ENCODE peak calls at places on chromosomes 12 and 14, in ten cellular contexts. C is A549; J is heart right ventricle; V is AG04450; M is sigmoid colon; U is transverse colon; W is tibial artery; K is CD8-positive, alpha-beta T cell; H is right lobe of liver; A is CD4-positive, alpha-beta T cell. S is an unnamed sample.

GRCh38 chr14:99389171-99389826 is 91.4 kb downstream of the SETD3 start:
- DNase-seq in W (no peak), C (peak; percentile 79), A (peak; percentile 5), J (peak; percentile 17), H (peak; percentile 57), U (peak; percentile 67), K (peak; percentile 43), V (no peak), M (no peak), S (peak; percentile 56)

GRCh38 chr12:33223956-33224355 is 215.7 kb downstream of the SYT10 start:
- DNase-seq in M (no peak), C (no peak), V (no peak), U (no peak), H (no peak), W (no peak), A (no peak), J (no peak), K (no peak), S (peak; percentile 40)

GRCh38 chr14:65910108-65910507 is 497.6 kb downstream of the FUT8 start:
- DNase-seq in V (no peak), H (no peak), W (no peak), C (peak; percentile 10), A (no peak), U (no peak), J (no peak), K (no peak), M (no peak), S (peak; percentile 10)

GRCh38 chr12:50825372-50825838 is 17.3 kb upstream of the TMPRSS12 start:
- DNase-seq in U (no peak), M (no peak), W (no peak), K (no peak), C (peak; percentile 25), A (no peak), H (no peak), V (peak; percentile 50), J (no peak), S (peak; percentile 50)

GRCh38 chr14:32896979-32897723 is 41.5 kb upstream of the NPAS3 start:
- DNase-seq in K (no peak), U (no peak), A (no peak), V (no peak), J (no peak), M (no peak), W (no peak), C (no peak), H (no peak), S (peak; percentile 16)

GRCh38 chr12:26721800-26722199 is 111.2 kb downstream of the ITPR2 start:
- DNase-seq in W (no peak), H (no peak), A (no peak), J (no peak), V (no peak), U (no peak), C (peak; percentile 5), K (no peak), M (no peak), S (peak; percentile 34)

GRCh38 chr14:105315941-105316562 is 1.5 kb downstream of the PACS2 start:
- DNase-seq in W (peak; percentile 67), K (peak; percentile 19), H (no peak), A (no peak), M (no peak), U (no peak), V (no peak), C (no peak), J (no peak), S (peak; percentile 9)

GRCh38 chr12:45629292-45629691 is 100.2 kb upstream of the ARID2 start:
- DNase-seq in J (no peak), A (no peak), V (no peak), M (no peak), K (no peak), C (no peak), U (no peak), W (no peak), H (no peak), S (no peak)

GRCh38 chr12:70744133-70744532 is 106.9 kb upstream of the PTPRB start:
- DNase-seq in C (no peak), H (no peak), M (no peak), A (no peak), V (no peak), W (no peak), U (no peak), J (no peak), K (no peak), S (peak; percentile 50)

GRCh38 chr14:50060871-50061663 is 55.3 kb downstream of the VCPKMT start:
- DNase-seq in U (peak; percentile 47), A (no peak), W (peak; percentile 83), H (peak; percentile 62), C (peak; percentile 89), V (peak; percentile 76), M (peak; percentile 86), J (peak; percentile 67), K (peak; percentile 35), S (peak; percentile 90)

DNA sequence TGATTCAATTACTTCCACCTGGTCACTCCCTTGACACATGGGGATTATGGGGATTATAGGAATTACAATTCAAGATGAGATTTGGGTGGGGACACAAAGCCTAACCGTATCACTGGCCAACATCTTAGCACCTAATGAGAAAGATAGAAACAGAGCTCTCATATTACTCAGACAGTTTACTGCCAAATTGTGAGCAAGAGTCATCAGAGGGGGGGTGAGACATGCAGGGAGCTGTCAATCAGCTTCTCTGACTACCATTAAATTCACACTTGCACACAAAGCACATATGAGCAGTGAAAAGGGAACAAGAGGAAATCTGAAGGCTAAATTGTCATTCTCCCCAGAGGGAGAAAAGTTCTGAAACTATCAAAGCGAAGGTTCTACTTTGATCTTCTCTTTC is 78.1 kb upstream of the GRIN2B start:
- DNase-seq in C (no peak), A (no peak), V (no peak), M (no peak), J (no peak), W (no peak), U (no peak), K (no peak), H (no peak), S (peak; percentile 62)
- H3K27ac ChIP-seq in C (no peak overlapping the region), A (no peak overlapping the region), V (no peak overlapping the region), M (no peak overlapping the region), J (no peak overlapping the region), W (no peak overlapping the region), U (no peak overlapping the region), K (no peak overlapping the region), H (no peak overlapping the region), S (no peak overlapping the region)

GRCh38 chr12:122128481-122128880 is 45.5 kb downstream of the IL31 start:
- DNase-seq in C (no peak), U (no peak), V (no peak), H (no peak), K (no peak), A (no peak), W (no peak), M (no peak), J (no peak), S (no peak)

GRCh38 chr12:122127839-122128238 is 46.2 kb downstream of the IL31 start:
- DNase-seq in V (no peak), U (no peak), A (no peak), M (no peak), H (no peak), J (no peak), C (no peak), W (no peak), K (no peak), S (no peak)

GRCh38 chr12:122126342-122126635 is 47.7 kb downstream of the IL31 start:
- DNase-seq in V (no peak), J (no peak), U (no peak), H (no peak), K (no peak), C (no peak), A (no peak), M (no peak), W (no peak), S (no peak)

GRCh38 chr12:122125452-122126341 is 47.1 kb downstream of the MLXIP start:
- DNase-seq in U (no peak), M (peak; percentile 68), C (no peak), V (no peak), A (no peak), K (no peak), H (peak; percentile 65), W (no peak), J (no peak), S (no peak)

GRCh38 chr12:122126713-122127597 is 47.1 kb downstream of the IL31 start:
- DNase-seq in H (peak; percentile 64), W (no peak), V (no peak), M (no peak), C (peak; percentile 58), J (no peak), U (no peak), A (no peak), K (no peak), S (no peak)
- TF ChIP-seq CTCF in H (peak; percentile 52), W (no peak), V (peak; percentile 18), M (no peak), C (peak; percentile 67), J (peak; percentile 13), U (peak; percentile 16), A (no peak), K (no peak), S (no peak)

GRCh38 chr14:92652413-92653151 is 95.8 kb downstream of the LGMN start:
- DNase-seq in J (no peak), V (no peak), W (no peak), K (no peak), A (no peak), C (no peak), U (no peak), M (no peak), H (no peak), S (no peak)
- H3K27ac ChIP-seq in J (no peak overlapping the region), V (no peak overlapping the region), W (peak overlapping the region; percentile 93), K (peak overlapping the region; percentile 77), A (peak overlapping the region; percentile 90), C (no peak overlapping the region), U (peak overlapping the region; percentile 89), M (peak overlapping the region; percentile 99), H (peak overlapping the region; percentile 40), S (no peak overlapping the region)

DNA sequence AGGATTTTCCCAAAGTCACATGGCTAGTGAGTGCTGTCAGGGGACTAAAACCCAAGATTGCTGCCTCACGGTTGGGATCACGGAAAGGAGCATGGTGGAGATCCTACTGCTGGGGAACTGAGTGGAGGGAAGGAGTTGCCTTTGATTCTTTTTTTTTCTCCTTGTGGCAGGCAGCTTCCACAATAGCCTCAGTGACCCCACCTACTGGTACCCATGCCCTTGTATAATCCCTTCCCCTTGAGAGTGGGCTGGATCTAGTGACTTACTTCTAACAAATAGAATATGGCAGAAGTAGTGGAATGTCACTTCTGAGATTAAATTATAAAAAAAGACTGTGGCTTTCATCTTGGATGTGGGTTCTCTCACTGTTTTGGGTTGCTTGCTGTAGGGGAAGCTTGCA is 135.7 kb downstream of the DICER1 start:
- DNase-seq in M (no peak), V (no peak), J (no peak), K (no peak), U (no peak), H (no peak), W (no peak), A (no peak), C (no peak), S (no peak)
- TF ChIP-seq CTCF in M (no peak), V (no peak), J (no peak), K (no peak), U (no peak), H (no peak), W (no peak), A (no peak), C (no peak), S (no peak)

S was measured in RWPE1.